ENCODE peak calls at places on chromosomes 11 and 22, in nine cellular contexts. B, F, D, V, L, J, I, P and W are unnamed samples.

GRCh38 chr11:62546244-62546936 is at the start of gene AHNAK:
- DNase-seq in L (no peak), B (peak), D (peak), V (no peak), I (peak), P (no peak), J (peak), F (peak), W (no peak)

GRCh38 chr11:121968638-121969037 is 147.4 kb downstream of the BLID start:
- DNase-seq in I (no peak), D (no peak), B (no peak), V (no peak), J (no peak), L (no peak), P (no peak), F (no peak), W (no peak)

GRCh38 chr11:134586726-134587125 is 174.7 kb upstream of the B3GAT1 start:
- DNase-seq in V (no peak), L (no peak), B (no peak), J (peak), F (no peak), D (no peak), P (no peak), I (no peak), W (no peak)

GRCh38 chr11:92765965-92766371 is 203.5 kb upstream of the MTNR1B start:
- DNase-seq in F (no peak), D (peak), I (no peak), L (peak), P (no peak), J (peak), B (no peak), V (no peak), W (peak)

GRCh38 chr11:76234704-76235232 is 28.5 kb upstream of the WNT11 start:
- DNase-seq in I (no peak), L (peak), V (no peak), J (no peak), P (peak), B (no peak), F (no peak), D (no peak), W (peak)

GRCh38 chr11:86476109-86476861 is 101.6 kb downstream of the CCDC81 start:
- DNase-seq in L (no peak), P (no peak), J (no peak), D (no peak), I (no peak), F (no peak), B (no peak), V (no peak), W (no peak)

GRCh38 chr11:13344818-13345217 is 67.2 kb downstream of the BMAL1 start:
- DNase-seq in P (no peak), I (no peak), L (no peak), F (no peak), B (no peak), V (no peak), J (no peak), D (no peak), W (no peak)

GRCh38 chr22:38243007-38243775 is 29.6 kb downstream of the TMEM184B start:
- DNase-seq in F (peak), B (no peak), L (peak), P (no peak), D (no peak), V (no peak), J (no peak), I (peak), W (no peak)

GRCh38 chr11:66546368-66546965 is at the start of gene ACTN3:
- DNase-seq in B (no peak), I (peak), D (peak), F (no peak), V (no peak), P (no peak), J (peak), L (no peak), W (no peak)

GRCh38 chr22:37290737-37291136 is 8.4 kb downstream of the CYTH4 start:
- DNase-seq in J (no peak), P (no peak), V (no peak), I (peak), F (no peak), D (no peak), B (no peak), L (no peak), W (peak)

GRCh38 chr11:123166095-123166559 is 28.9 kb downstream of the CLMP start:
- DNase-seq in F (peak), P (no peak), I (peak), V (no peak), D (peak), L (peak), J (peak), B (no peak), W (no peak)

GRCh38 chr11:8956860-8957259 is 7.4 kb downstream of the TMEM9B start:
- DNase-seq in P (no peak), D (no peak), L (no peak), I (no peak), F (no peak), V (no peak), J (no peak), B (no peak), W (no peak)

GRCh38 chr22:38196791-38197429 is 4.9 kb upstream of the MAFF start:
- DNase-seq in L (no peak), B (no peak), P (no peak), V (no peak), J (peak), I (no peak), F (no peak), D (no peak), W (no peak)

GRCh38 chr11:106012744-106013143 is 9.3 kb downstream of the MSANTD4 start:
- DNase-seq in I (peak), B (no peak), D (no peak), L (peak), F (no peak), J (no peak), V (no peak), P (no peak), W (peak)

GRCh38 chr11:70367071-70367470 is 31.3 kb upstream of the CTTN start:
- DNase-seq in L (no peak), V (no peak), D (no peak), F (no peak), I (peak), B (no peak), J (no peak), P (no peak), W (no peak)

GRCh38 chr11:93908689-93909088 is 58.3 kb upstream of the VSTM5 start:
- DNase-seq in F (no peak), B (no peak), J (no peak), V (no peak), L (no peak), I (peak), P (no peak), D (no peak), W (peak)

GRCh38 chr11:107591446-107592236 is 694 bp downstream of the ELMOD1 start:
- DNase-seq in P (no peak), B (peak), D (peak), F (peak), V (no peak), J (peak), I (peak), L (no peak), W (no peak)

GRCh38 chr11:10628506-10629236 is 60.2 kb upstream of the LYVE1 start:
- DNase-seq in I (no peak), B (no peak), F (no peak), D (no peak), J (no peak), P (no peak), V (no peak), L (no peak), W (no peak)

GRCh38 chr11:76805206-76805913 is 22.2 kb downstream of the TSKU start:
- DNase-seq in D (no peak), F (no peak), L (no peak), B (peak), J (no peak), I (peak), P (no peak), V (no peak), W (no peak)

GRCh38 chr11:15059132-15059531 is 14.3 kb upstream of the CALCB start:
- DNase-seq in B (no peak), V (no peak), P (no peak), I (no peak), F (no peak), D (no peak), J (no peak), L (no peak), W (no peak)

GRCh38 chr11:30889116-30889765 is 303.1 kb upstream of the MPPED2 start:
- DNase-seq in D (no peak), F (no peak), L (no peak), J (no peak), P (no peak), B (no peak), V (no peak), I (peak), W (no peak)

GRCh38 chr11:81237139-81237538 is 1496.5 kb downstream of the FAM181B start:
- DNase-seq in J (no peak), B (no peak), P (no peak), L (peak), I (no peak), V (peak), F (peak), D (peak), W (peak)

GRCh38 chr11:119876841-119877240 is 147.8 kb upstream of the NECTIN1 start:
- DNase-seq in J (no peak), V (no peak), L (no peak), F (no peak), B (no peak), P (no peak), D (no peak), I (no peak), W (no peak)

GRCh38 chr22:42316988-42317387 is 46.5 kb upstream of the TCF20 start:
- DNase-seq in J (no peak), P (no peak), D (no peak), V (no peak), F (no peak), I (peak), L (no peak), B (no peak), W (peak)

GRCh38 chr22:25148149-25148691 is 51.4 kb upstream of the CRYBB3 start:
- DNase-seq in V (no peak), I (no peak), D (no peak), L (no peak), P (no peak), J (no peak), B (no peak), F (no peak), W (no peak)

GRCh38 chr11:64064374-64065140 is 28.8 kb downstream of the FLRT1 start:
- DNase-seq in V (no peak), J (no peak), P (no peak), I (no peak), L (no peak), D (no peak), F (no peak), B (no peak), W (no peak)